ENCODE peak calls at places on chromosomes 6 and 20, in five cellular contexts. V, L, M, O and P are unnamed samples.

GRCh38 chr6:132136976-132137375 is 185.8 kb upstream of the CCN2 start:
- DNase-seq in L (no peak), M (no peak), V (no peak), O (no peak), P (peak)

GRCh38 chr6:84556541-84557335 is 207.7 kb downstream of the TBX18 start:
- DNase-seq in M (no peak), V (no peak), L (no peak), O (no peak), P (peak)

GRCh38 chr20:8535403-8536003 is 403.4 kb downstream of the PLCB1 start:
- DNase-seq in O (no peak), L (no peak), M (peak), V (peak), P (no peak)

GRCh38 chr6:63598251-63599036 is 26.2 kb downstream of the LOC128125822 start:
- DNase-seq in L (peak), O (peak), V (peak), M (peak), P (peak)

GRCh38 chr6:22062807-22063408 is 233.9 kb downstream of the PRL start:
- DNase-seq in M (no peak), O (no peak), L (no peak), V (no peak), P (no peak)

GRCh38 chr6:168542301-168542700 is 101.3 kb downstream of the SMOC2 start:
- DNase-seq in M (no peak), O (no peak), V (no peak), L (no peak), P (no peak)

GRCh38 chr6:56833127-56833791 is 121.6 kb upstream of the BEND6 start:
- DNase-seq in O (no peak), M (no peak), V (no peak), L (no peak), P (no peak)

GRCh38 chr6:137743493-137743892 is 123.6 kb upstream of the TNFAIP3 start:
- DNase-seq in M (no peak), V (peak), L (no peak), O (no peak), P (no peak)

GRCh38 chr20:6489361-6490154 is 277.9 kb upstream of the BMP2 start:
- DNase-seq in L (peak), V (peak), M (no peak), O (no peak), P (no peak)

GRCh38 chr20:4008877-4009276 is 6.5 kb downstream of the RNF24 start:
- DNase-seq in M (no peak), V (no peak), O (no peak), L (no peak), P (no peak)
- TF ChIP-seq CTCF in M (peak), V (peak), O (peak), L (no peak), P (no peak)

DNA sequence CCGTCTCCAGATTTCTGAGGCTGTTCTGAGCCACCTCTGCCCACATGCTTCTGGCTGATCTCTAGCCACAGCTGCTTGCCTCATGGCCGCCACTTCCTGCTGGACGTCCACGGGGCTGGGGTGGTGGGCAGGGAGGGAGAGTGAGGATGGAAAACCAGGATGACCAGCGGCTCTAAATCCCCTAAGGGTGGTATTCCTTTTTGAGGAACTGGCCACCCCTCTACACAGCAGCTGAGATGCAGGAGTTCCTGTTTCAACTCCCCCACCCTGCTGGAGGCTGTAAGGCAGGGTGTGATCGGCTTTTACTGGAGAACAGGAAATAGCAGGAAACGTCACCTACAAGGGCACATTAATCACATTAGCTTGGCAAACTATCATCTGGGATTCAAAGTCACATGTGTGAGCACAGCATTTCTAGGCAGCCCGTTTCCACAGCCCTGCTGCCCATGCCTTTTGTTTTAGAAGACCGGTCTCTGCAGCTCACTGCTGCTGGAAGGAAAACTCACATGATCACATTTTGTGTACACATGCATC is 181.6 kb upstream of the ECI2 start:
- DNase-seq in V (peak), L (peak), M (no peak), O (peak), P (peak)
- H3K4me3 ChIP-seq in V (no peak), L (no peak), M (no peak), O (no peak), P (no peak)

GRCh38 chr20:63223826-63224207 is 7.9 kb upstream of the YTHDF1 start:
- DNase-seq in M (no peak), L (no peak), V (no peak), O (no peak), P (no peak)

GRCh38 chr20:63223121-63223825 is 7.3 kb upstream of the YTHDF1 start:
- DNase-seq in M (peak), V (peak), O (no peak), L (peak), P (peak)

GRCh38 chr20:63225082-63225454 is 9.1 kb upstream of the YTHDF1 start:
- DNase-seq in M (no peak), O (no peak), L (no peak), V (no peak), P (no peak)

GRCh38 chr20:63226020-63226943 is 9.4 kb upstream of the BIRC7 start:
- DNase-seq in V (no peak), O (no peak), M (peak), L (no peak), P (no peak)

GRCh38 chr20:63224272-63225081 is 8.5 kb upstream of the YTHDF1 start:
- DNase-seq in V (peak), M (peak), O (peak), L (no peak), P (peak)
- TF ChIP-seq CTCF in V (peak), M (peak), O (peak), L (no peak), P (peak)

GRCh38 chr6:36386495-36387439 is 702 bp downstream of the ETV7 start:
- DNase-seq in O (peak), L (peak), M (peak), V (peak), P (peak)

GRCh38 chr6:36384095-36384494 is 3.4 kb downstream of the ETV7 start:
- DNase-seq in M (no peak), O (no peak), L (no peak), V (no peak), P (no peak)

GRCh38 chr6:36381502-36382389 is 5.7 kb downstream of the ETV7 start:
- DNase-seq in M (no peak), V (no peak), L (no peak), O (no peak), P (no peak)

GRCh38 chr6:36382976-36383375 is 4.5 kb downstream of the ETV7 start:
- DNase-seq in L (no peak), V (no peak), M (no peak), O (no peak), P (no peak)

DNA sequence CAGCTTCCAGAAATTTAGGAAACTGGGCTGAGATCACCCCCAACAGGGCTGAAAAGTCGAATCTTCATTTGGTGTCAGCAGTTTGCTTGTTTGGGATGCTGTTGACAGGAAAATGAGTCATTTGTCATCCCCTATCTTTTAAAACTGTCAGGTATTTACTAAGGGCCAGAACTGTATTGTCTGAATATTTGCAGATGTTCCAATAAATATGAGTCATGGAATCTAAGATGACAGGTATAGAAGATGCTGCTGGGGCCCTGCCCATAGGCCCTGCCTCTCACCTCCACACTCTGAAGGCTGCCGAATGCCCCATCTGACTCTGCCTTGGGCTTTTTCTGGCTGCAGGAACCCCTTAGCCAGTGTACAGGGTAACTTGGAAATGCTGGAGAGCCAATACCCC is 3.9 kb downstream of the ETV7 start:
- DNase-seq in O (no peak), M (no peak), V (peak), L (no peak), P (no peak)
- H3K4me3 ChIP-seq in O (no peak), M (no peak), V (no peak), L (no peak), P (no peak)

DNA sequence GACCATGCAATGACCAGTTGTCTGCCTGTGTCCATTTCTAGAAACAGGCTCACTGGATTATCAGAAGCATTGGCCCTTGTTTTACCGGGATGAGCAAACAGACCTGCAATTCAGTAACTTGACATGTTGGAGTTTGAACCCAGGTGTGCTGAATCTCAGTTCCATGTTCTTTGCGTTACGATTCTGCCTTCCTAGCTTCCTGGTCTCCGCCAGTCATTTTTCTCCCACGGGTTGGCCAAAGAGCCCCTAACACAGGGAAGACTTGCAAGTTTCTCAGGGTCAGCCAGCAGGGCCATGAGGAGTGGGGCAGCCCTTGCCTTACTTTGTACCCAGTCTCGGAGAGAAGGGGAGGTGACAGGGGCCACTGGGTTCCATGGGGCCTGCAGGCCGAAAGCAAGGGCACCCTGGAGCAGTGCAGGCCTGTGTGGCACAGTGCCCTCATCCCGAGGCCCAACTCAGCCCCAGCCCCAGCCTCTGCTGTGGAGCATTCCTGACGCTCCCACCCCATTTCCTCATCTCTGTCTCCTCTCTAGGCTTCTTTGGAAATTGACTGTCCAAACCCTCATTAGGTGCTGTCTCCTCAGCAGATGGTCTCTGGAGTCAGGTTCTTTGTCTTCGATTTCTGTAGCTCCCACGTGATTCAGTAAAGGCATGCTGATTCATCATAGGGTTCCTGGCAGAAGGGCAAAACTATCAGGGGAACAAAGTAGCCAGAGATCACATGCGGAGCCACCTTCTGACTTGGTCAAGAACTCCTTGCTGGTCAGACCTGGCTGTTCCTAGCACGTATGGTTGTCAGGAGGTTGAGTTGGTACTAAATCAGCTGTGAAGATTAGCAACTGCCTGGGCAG is 23.6 kb downstream of the CDS2 start:
- DNase-seq in O (no peak), V (peak), M (no peak), L (peak), P (peak)
- TF ChIP-seq CTCF in O (no peak), V (no peak), M (no peak), L (no peak), P (no peak)